ENCODE peak calls at places on chromosomes 13 and 19, in four cellular contexts. N is HepG2; P is CD8-positive, alpha-beta T cell; V is thoracic aorta. Q is an unnamed sample. For H3K4me1, the result is how much of the 10 kb centered on the place peaks cover.

GRCh38 chr19:46192990-46193650 is 36.4 kb upstream of the IGFL1 start:
- DNase-seq in N (peak), P (no peak), V (no peak), Q (no peak)

GRCh38 chr13:64482373-64482772 is 2747.8 kb downstream of the PCDH9 start:
- DNase-seq in N (no peak), P (no peak), V (no peak), Q (no peak)

GRCh38 chr13:107258599-107259187 is 690.8 kb upstream of the ARGLU1 start:
- DNase-seq in N (no peak), P (no peak), V (no peak), Q (no peak)

GRCh38 chr13:50123002-50123401 is 107.8 kb downstream of the KCNRG start:
- DNase-seq in N (peak), P (no peak), V (no peak), Q (no peak)

GRCh38 chr19:3284759-3285646 is 60.5 kb downstream of the CELF5 start:
- DNase-seq in N (peak), P (peak), V (no peak), Q (peak)

GRCh38 chr13:30308548-30308947 is 1.2 kb upstream of the KATNAL1 start:
- DNase-seq in N (no peak), P (no peak), V (no peak), Q (no peak)

GRCh38 chr13:62846302-62846701 is 1430.7 kb upstream of the PCDH20 start:
- DNase-seq in N (no peak), P (no peak), V (no peak), Q (no peak)

GRCh38 chr13:91017031-91017668 is 330.3 kb upstream of the MIR17HG start:
- DNase-seq in N (no peak), P (no peak), V (no peak), Q (peak)

GRCh38 chr13:111114362-111115050 is 604 bp upstream of the ARHGEF7 start:
- DNase-seq in N (no peak), P (no peak), V (peak), Q (peak)

GRCh38 chr19:3178377-3178972 is at the start of gene S1PR4:
- DNase-seq in N (no peak), P (peak), V (no peak), Q (peak)

GRCh38 chr19:52296773-52297600 is at the start of gene ZNF480:
- DNase-seq in N (peak), P (peak), V (peak), Q (peak)

GRCh38 chr13:107157272-107157671 is 589.3 kb upstream of the ARGLU1 start:
- DNase-seq in N (no peak), P (no peak), V (no peak), Q (no peak)

GRCh38 chr19:13597625-13598024 is 91.3 kb upstream of the CACNA1A start:
- DNase-seq in N (peak), P (peak), V (no peak), Q (peak)

GRCh38 chr13:19713186-19713965 is 69.4 kb downstream of the PSPC1 start:
- DNase-seq in N (no peak), P (no peak), V (no peak), Q (peak)

GRCh38 chr13:95128045-95128643 is 173.1 kb downstream of the ABCC4 start:
- DNase-seq in N (peak), P (no peak), V (no peak), Q (no peak)

GRCh38 chr13:40631605-40632004 is 34.8 kb downstream of the FOXO1 start:
- DNase-seq in N (no peak), P (no peak), V (no peak), Q (peak)

GRCh38 chr19:22332924-22333323 is 46.7 kb downstream of the ZNF729 start:
- DNase-seq in N (no peak), P (no peak), V (no peak), Q (no peak)

GRCh38 chr13:41505209-41505835 is 48.0 kb downstream of the RGCC start:
- DNase-seq in N (no peak), P (no peak), V (no peak), Q (no peak)

GRCh38 chr13:98370806-98371553 is 193.9 kb upstream of the RNF113B start:
- DNase-seq in N (no peak), P (no peak), V (no peak), Q (no peak)

DNA sequence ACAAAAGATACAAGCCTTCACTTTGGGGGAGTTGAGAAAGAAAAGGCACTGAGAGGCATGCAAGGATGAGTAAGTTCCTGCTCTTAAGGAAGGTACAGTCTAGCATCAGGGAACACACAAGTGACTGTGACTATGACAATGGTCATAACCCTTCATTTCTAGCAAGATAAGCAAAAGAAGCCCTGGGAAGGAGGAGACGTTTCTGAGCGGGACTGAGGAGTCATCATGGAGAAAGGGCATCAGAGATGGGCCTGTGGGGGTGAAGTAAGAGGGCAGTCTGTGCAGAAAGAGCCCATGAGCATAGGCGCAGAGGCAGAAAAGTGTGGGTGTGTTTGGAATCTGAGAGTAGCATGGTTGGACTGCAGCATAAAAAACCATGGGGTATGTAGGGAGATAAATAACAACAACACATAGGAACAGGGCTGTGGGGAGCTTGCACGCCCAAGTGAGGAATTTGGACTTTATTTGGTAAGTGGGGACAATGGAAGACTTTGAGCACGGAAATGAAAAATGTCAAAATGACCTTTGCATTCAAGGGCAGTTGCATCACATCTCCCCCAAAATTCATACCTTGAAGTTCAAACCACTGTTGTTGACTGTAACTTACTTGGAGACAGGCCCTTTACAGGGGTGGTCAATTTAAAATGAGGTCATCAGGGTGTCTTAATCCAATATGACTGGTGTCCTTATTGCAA is 86.7 kb downstream of the MBNL2 start:
- DNase-seq in N (peak), P (no peak), V (no peak), Q (no peak)
- H3K27ac ChIP-seq in N (peak), P (no peak), V (no peak), Q (no peak)

GRCh38 chr19:8575467-8575997 is 1.7 kb downstream of the MYO1F start:
- DNase-seq in N (no peak), P (no peak), V (no peak), Q (peak)

GRCh38 chr19:8577741-8578140 is 499 bp upstream of the MYO1F start:
- DNase-seq in N (no peak), P (no peak), V (no peak), Q (no peak)

GRCh38 chr19:8577247-8577646 is at the start of gene MYO1F:
- DNase-seq in N (no peak), P (no peak), V (no peak), Q (no peak)

GRCh38 chr19:8578642-8579265 is 1.5 kb upstream of the MYO1F start:
- DNase-seq in N (peak), P (peak), V (peak), Q (peak)

GRCh38 chr19:8576273-8576993 is 809 bp downstream of the MYO1F start:
- DNase-seq in N (no peak), P (no peak), V (no peak), Q (no peak)
- H3K4me1 ChIP-seq in N (under half), P (half or more), V (under half), Q (half or more)

DNA sequence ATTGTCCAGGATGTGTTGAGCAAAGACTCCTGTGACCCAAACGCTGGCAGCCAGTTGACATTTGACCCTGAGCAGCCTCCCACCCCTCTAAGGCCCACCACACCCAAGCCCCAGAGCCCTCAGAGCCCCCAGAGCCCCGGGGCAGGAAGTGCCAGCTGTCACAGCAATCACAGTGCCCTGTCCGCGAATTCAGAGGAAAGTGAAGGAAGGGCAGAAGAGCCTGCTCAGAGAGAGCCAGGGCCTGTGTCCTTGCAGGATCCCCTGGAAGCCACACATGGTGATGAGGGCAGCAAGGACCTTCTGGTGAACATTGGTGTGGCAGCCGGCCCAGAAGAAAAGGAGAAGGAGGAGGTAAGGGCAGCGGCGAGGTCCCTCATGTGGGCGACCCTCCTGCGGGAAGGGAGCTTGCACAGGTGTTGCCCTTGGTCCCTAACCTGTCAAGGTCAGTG is 63.7 kb downstream of the SPATA13 start:
- DNase-seq in N (no peak), P (no peak), V (no peak), Q (no peak)
- H3K27ac ChIP-seq in N (no peak), P (peak), V (no peak), Q (no peak)

GRCh38 chr13:113400621-113401451 is 36.9 kb upstream of the GRTP1 start:
- DNase-seq in N (no peak), P (no peak), V (no peak), Q (no peak)

GRCh38 chr13:113397606-113398425 is 33.9 kb upstream of the GRTP1 start:
- DNase-seq in N (no peak), P (no peak), V (no peak), Q (no peak)

GRCh38 chr13:113398963-113399754 is 35.2 kb upstream of the GRTP1 start:
- DNase-seq in N (no peak), P (no peak), V (no peak), Q (no peak)

GRCh38 chr13:113401452-113402415 is 37.8 kb upstream of the GRTP1 start:
- DNase-seq in N (no peak), P (no peak), V (no peak), Q (no peak)

DNA sequence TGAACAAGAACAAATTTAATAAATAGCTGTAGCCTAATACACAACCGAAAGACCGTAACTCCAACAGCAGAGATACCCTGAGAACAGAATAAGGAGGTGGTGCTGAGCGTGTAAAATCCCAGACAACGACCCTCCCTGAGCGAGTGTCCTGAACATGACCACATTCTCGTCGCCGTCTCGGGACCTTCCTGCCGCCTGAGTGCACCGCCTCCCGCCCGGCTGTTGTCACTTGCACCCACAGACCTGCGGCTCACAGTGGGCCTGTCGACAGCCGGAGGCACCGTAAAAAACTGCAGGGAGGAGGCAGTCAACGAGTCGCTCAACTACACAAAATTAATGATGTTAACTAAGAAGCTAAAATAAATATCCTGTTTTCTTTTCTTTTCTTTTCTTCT is 35.8 kb upstream of the GRTP1 start:
- DNase-seq in N (no peak), P (no peak), V (no peak), Q (no peak)
- H3K4me1 ChIP-seq in N (half or more), P (under half), V (under half), Q (under half)

DNA sequence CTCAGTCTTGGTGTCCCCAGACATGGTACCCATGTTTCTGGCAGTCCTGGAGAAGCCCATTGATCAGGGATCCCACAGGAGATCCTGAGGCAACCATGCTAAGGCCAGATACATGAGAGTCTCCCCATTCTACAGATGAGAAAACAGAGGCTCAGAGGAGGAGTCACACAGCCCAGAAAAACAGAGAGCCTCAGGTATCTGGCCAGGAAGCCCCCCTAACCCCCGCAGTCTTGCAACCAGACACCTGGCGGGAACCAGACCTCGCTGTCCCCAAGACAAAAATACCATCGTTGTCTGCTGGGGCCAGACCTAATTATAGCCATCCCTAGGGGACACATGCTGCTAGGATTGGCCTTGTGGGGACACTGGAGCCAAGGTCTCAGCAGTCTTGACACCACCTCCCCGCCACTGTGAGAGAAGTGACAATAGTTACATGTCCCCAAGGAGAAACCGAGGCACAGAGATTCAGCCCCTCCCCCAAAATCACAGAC is 1.6 kb upstream of the PDE4C start:
- DNase-seq in N (no peak), P (no peak), V (no peak), Q (no peak)
- H3K27ac ChIP-seq in N (no peak), P (no peak), V (no peak), Q (no peak)

GRCh38 chr13:112255550-112256120 is 120.5 kb upstream of the SPACA7 start:
- DNase-seq in N (no peak), P (no peak), V (no peak), Q (no peak)

GRCh38 chr13:112254900-112255299 is 121.3 kb upstream of the SPACA7 start:
- DNase-seq in N (no peak), P (no peak), V (no peak), Q (no peak)

GRCh38 chr13:112254061-112254818 is 121.9 kb upstream of the SPACA7 start:
- DNase-seq in N (no peak), P (no peak), V (no peak), Q (no peak)

GRCh38 chr13:112253631-112254030 is 122.5 kb upstream of the SPACA7 start:
- DNase-seq in N (no peak), P (no peak), V (no peak), Q (no peak)

GRCh38 chr13:112256716-112257497 is 119.2 kb upstream of the SPACA7 start:
- DNase-seq in N (no peak), P (no peak), V (no peak), Q (no peak)
- H3K4me1 ChIP-seq in N (under half), P (under half), V (under half), Q (under half)

GRCh38 chr13:33096886-33097610 is 80.8 kb downstream of the KL start:
- DNase-seq in N (no peak), P (no peak), V (no peak), Q (no peak)

GRCh38 chr13:33105387-33106005 is 89.3 kb downstream of the KL start:
- DNase-seq in N (no peak), P (no peak), V (no peak), Q (no peak)

GRCh38 chr13:33100876-33101275 is 84.7 kb downstream of the KL start:
- DNase-seq in N (no peak), P (no peak), V (no peak), Q (no peak)

GRCh38 chr13:33101835-33102234 is 85.6 kb downstream of the KL start:
- DNase-seq in N (peak), P (no peak), V (no peak), Q (no peak)

GRCh38 chr13:33099860-33100259 is 83.6 kb downstream of the KL start:
- DNase-seq in N (no peak), P (no peak), V (no peak), Q (no peak)
- H3K27ac ChIP-seq in N (no peak), P (no peak), V (no peak), Q (no peak)

DNA sequence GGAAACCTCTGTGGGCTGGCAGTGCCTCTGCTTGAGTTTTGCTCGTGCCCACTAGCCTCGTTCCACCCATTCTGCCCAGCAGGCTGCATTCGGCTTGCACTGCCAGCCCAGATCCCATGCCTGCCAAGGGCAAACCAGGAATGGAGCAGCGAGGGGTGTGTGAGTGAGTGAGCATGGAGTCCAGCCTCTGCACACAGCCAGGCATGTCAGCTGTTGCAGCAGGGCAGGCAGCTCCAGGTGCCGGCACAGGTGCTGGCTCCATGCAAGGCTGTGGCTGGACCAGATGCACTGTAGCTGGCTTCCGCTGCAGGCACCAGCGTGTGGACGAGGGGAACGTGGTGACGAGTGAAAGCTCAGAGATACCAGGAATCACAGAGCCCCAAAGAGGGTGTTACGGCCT is 64.5 kb downstream of the SPATA13 start:
- DNase-seq in N (no peak), P (no peak), V (no peak), Q (no peak)
- H3K4me1 ChIP-seq in N (under half), P (under half), V (under half), Q (under half)

DNA sequence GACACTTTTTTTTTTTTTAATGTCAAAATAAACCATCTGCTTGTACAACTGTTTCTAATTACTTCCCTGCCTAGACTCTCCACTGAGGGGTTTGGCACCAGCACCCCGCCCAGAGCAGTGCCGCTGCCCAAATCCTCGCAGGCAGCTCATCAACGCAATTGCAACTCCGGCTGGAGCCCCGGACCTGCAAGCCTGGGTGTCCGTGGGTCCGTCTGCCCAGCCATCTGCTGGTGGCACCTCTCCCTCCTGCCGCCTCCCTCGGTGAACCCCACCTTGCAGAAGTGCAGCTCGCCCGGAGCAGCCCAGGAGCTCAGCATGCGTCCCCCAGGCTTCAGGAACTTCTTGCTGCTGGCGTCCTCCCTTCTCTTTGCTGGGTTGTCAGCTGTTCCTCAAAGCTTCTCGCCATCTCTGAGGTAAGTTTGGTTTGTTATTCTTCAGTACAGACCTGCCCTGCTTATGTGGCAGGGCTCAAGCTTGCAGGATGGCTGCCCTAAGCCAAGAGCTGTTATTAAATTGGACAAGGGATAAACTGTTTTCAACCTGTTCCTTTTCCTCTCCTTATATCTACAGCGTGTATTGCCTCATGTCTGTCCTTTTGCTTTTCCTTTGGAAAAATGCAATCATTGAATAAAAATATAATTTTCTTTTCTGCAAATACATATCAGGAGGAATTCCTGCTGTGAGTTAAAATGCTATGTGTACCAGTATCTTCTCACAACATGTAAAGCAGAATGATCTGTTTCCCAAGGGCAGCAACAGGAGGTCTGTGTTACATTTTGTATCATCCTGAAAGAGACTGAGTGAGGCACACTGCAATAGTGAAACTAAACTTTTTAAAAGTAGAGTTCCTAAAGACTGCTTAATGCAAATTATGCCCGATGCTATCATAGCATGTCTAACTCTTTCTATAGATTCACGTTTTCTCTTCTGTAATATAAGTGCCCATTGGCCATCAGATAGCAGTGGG is at the start of gene ITGBL1:
- DNase-seq in N (no peak), P (no peak), V (no peak), Q (no peak)
- H3K27ac ChIP-seq in N (no peak), P (no peak), V (peak), Q (no peak)

DNA sequence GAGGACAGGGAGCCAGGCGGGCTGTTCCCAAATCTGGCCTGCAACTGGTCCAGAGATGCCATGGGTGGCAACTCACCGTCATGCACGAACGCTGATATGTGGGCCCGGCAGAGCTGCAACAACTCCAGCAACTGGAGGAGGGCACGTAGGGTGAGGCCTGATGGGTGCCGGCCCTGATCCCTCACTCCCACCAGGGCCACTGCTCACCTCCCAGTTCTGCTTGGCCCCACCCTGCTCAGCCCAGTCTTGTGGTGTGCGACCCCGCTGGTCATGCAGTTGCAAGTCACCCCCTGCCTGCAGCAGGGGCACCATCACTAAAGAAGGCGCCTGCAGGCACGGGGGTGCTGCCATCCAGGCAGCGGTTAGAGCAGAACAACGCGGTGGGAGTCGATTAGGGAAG is 16.9 kb downstream of the ARHGAP33 start:
- DNase-seq in N (no peak), P (no peak), V (no peak), Q (no peak)
- H3K4me1 ChIP-seq in N (under half), P (under half), V (under half), Q (under half)

Q was measured in CD4-positive, CD25-positive, alpha-beta regulatory T cell.